ENCODE peak calls at places on chromosome 7, in four cellular contexts. I is activated CD8-positive, alpha-beta T cell treated with anti-CD3 and anti-CD28 coated beads for 36 hours; M is pancreas; R is H9. T is an unnamed sample.

GRCh38 chr7:140200102-140200989 is 23.6 kb upstream of the KDM7A start:
- DNase-seq in M (no peak), R (no peak), I (no peak), T (no peak)

GRCh38 chr7:27190284-27190748 is 5.3 kb upstream of the HOXA11 start:
- DNase-seq in M (no peak), I (no peak), R (no peak), T (no peak)

GRCh38 chr7:27346531-27347260 is 104.1 kb downstream of the EVX1 start:
- DNase-seq in M (peak; percentile 53), R (peak; percentile 36), I (no peak), T (no peak)

GRCh38 chr7:147406521-147407115 is 1183.9 kb upstream of the C7orf33 start:
- DNase-seq in M (no peak), I (no peak), R (no peak), T (no peak)

GRCh38 chr7:131106681-131107342 is 220.9 kb upstream of the MKLN1 start:
- DNase-seq in R (peak; percentile 44), M (peak; percentile 66), I (peak; percentile 66), T (no peak)

GRCh38 chr7:4694653-4695335 is 12.7 kb downstream of the FOXK1 start:
- DNase-seq in I (no peak), R (no peak), M (no peak), T (no peak)

GRCh38 chr7:142828101-142828500 is 26.8 kb upstream of the EPHB6 start:
- DNase-seq in R (no peak), I (no peak), M (no peak), T (no peak)

GRCh38 chr7:373818-374705 is 84.1 kb downstream of the FOXL3 start:
- DNase-seq in R (no peak), M (peak; percentile 52), I (peak; percentile 0), T (no peak)

GRCh38 chr7:17680026-17680425 is 260.3 kb downstream of the SNX13 start:
- DNase-seq in R (no peak), M (no peak), I (no peak), T (no peak)

GRCh38 chr7:131721660-131722059 is 165.2 kb upstream of the PODXL start:
- DNase-seq in R (no peak), M (no peak), I (no peak), T (no peak)

GRCh38 chr7:106111671-106112117 is 418 bp downstream of the SYPL1 start:
- DNase-seq in M (peak; percentile 80), I (peak; percentile 38), R (no peak), T (peak; percentile 68)

GRCh38 chr7:37643876-37644275 is 39.7 kb upstream of the GPR141 start:
- DNase-seq in M (no peak), I (no peak), R (peak; percentile 82), T (no peak)

GRCh38 chr7:7236041-7236440 is 53.7 kb downstream of the C1GALT1 start:
- DNase-seq in M (no peak), R (no peak), I (no peak), T (no peak)

GRCh38 chr7:152145853-152146466 is 120.5 kb downstream of the GALNT11 start:
- DNase-seq in M (no peak), R (no peak), I (peak; percentile 54), T (no peak)

GRCh38 chr7:2939193-2939885 is 95.2 kb upstream of the GNA12 start:
- DNase-seq in R (peak; percentile 24), M (no peak), I (no peak), T (no peak)

GRCh38 chr7:12888727-12889126 is 201.3 kb downstream of the ARL4A start:
- DNase-seq in I (no peak), M (no peak), R (no peak), T (no peak)

GRCh38 chr7:1093506-1093850 is 5.6 kb downstream of the GPER1 start:
- DNase-seq in R (no peak), I (no peak), M (no peak), T (no peak)

GRCh38 chr7:142992427-142992826 is 30.3 kb upstream of the KEL start:
- DNase-seq in I (no peak), R (no peak), M (no peak), T (no peak)

GRCh38 chr7:31991846-31992245 is 78.4 kb downstream of the PDE1C start:
- DNase-seq in R (no peak), I (no peak), M (no peak), T (no peak)

GRCh38 chr7:104161244-104161643 is 46.6 kb downstream of the ORC5 start:
- DNase-seq in R (no peak), I (no peak), M (no peak), T (no peak)

GRCh38 chr7:152894295-152895170 is 135.0 kb downstream of the ACTR3B start:
- DNase-seq in I (peak; percentile 27), R (peak; percentile 66), M (no peak), T (peak; percentile 88)

GRCh38 chr7:131972251-131972650 is 415.8 kb upstream of the PODXL start:
- DNase-seq in M (no peak), R (no peak), I (no peak), T (no peak)

GRCh38 chr7:79398145-79398749 is 55.2 kb downstream of the MAGI2 start:
- DNase-seq in I (no peak), M (no peak), R (no peak), T (no peak)

GRCh38 chr7:37504791-37505190 is 56.1 kb upstream of the ELMO1 start:
- DNase-seq in M (no peak), R (no peak), I (no peak), T (no peak)

GRCh38 chr7:150325901-150326300 is 2.6 kb upstream of the ACTR3C start:
- DNase-seq in M (no peak), R (no peak), I (no peak), T (no peak)

GRCh38 chr7:151382079-151382885 is 27.6 kb downstream of the WDR86 start:
- DNase-seq in R (peak; percentile 34), M (no peak), I (peak; percentile 44), T (no peak)

GRCh38 chr7:2553108-2553507 is 2.2 kb downstream of the BRAT1 start:
- DNase-seq in M (no peak), R (no peak), I (no peak), T (no peak)

GRCh38 chr7:128027485-128027980 is 3.7 kb downstream of the LRRC4 start:
- DNase-seq in R (no peak), I (no peak), M (no peak), T (no peak)

GRCh38 chr7:44327981-44328380 is 2.6 kb upstream of the CAMK2B start:
- DNase-seq in I (no peak), R (no peak), M (no peak), T (no peak)

GRCh38 chr7:46707973-46708372 is 786.9 kb upstream of the IGFBP3 start:
- DNase-seq in I (no peak), R (no peak), M (no peak), T (no peak)

DNA sequence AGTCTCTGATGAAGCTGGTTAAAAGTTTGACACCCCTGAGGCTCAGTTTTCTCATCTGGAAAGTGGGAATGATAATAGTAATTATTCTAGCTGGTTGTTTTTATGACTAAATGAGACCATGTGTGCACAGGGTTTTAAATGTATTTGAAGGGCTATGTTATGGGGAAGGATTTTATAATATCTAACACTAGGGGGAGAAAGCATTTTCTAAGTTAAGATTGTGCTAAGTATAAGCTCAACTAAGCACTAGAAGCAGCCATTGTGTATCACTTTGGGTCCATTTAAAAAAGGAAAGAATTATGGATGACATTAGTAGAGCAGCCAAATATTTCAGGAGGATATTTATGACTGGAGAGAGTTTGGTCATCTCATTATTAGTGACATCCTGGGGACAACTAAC is 49.5 kb upstream of the CREB5 start:
- DNase-seq in I (no peak), M (no peak), R (no peak), T (no peak)
- TF ChIP-seq CTCF in I (peak; percentile 13), M (no peak), R (peak; percentile 51), T (no peak)

DNA sequence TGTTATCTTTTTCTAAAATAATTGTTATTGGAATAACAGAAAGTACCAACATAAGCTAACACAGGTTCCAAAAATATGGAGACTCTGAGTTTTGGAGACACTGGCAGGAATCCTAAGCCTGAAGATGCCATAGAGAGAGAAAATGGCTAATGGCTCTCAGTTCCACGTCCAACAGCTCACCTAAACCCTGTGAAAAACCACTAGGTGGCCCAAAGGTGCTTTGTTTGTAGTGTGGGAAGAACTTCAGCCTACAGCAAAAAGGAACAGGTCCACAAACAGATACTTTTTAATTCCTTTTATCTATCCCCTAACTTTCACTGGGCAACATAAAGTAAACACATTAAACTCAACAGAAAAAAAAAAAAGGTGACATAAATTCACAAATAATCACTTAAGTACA is 272.3 kb downstream of the SEMA3D start:
- DNase-seq in R (no peak), I (no peak), M (no peak), T (no peak)
- TF ChIP-seq CTCF in R (peak; percentile 51), I (no peak), M (no peak), T (no peak)

GRCh38 chr7:5703572-5704533 is 77.6 kb downstream of the RNF216 start:
- DNase-seq in M (no peak), I (peak; percentile 46), R (no peak), T (no peak)
- TF ChIP-seq CTCF in M (no peak), I (no peak), R (no peak), T (no peak)

GRCh38 chr7:116241296-116241695 is 31.0 kb downstream of the TES start:
- DNase-seq in I (no peak), R (no peak), M (no peak), T (no peak)
- TF ChIP-seq CTCF in I (no peak), R (no peak), M (no peak), T (no peak)

DNA sequence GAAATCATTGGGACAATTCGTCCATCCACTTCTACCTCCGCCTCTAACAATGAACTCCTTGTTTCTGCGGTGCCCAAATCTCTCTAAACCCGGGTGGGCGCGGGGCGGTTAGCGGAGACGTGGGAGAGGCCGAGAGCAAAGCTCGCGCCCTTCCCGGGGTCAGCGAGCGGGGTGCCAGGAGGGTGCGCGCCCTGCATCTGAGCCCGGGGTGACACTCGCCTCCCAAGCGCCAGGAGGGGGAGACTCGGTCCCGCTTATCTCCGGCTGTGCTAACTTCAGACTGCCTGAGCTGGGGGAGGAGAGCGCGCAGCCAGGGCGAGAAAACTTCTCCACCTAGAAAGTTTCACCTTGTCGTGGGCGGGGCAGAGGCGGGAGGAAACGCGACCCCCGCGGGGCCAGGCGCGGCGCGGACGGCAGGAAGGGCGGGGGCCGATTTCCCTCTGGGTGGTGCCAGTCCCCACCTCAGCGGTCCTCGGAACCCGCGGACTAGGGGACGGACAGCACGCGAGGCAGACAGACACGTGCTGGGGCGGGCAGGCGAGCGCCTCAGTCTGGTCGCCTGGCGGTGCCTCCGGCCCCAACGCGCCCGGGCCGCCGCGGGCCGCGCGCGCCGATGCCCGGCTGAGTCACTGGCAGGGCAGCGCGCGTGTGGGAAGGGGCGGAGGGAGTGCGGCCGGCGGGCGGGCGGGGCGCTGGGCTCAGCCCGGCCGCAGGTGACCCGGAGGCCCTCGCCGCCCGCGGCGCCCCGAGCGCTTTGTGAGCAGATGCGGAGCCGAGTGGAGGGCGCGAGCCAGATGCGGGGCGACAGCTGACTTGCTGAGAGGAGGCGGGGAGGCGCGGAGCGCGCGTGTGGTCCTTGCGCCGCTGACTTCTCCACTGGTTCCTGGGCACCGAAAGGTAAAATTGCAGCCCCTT is at the start of gene MET:
- DNase-seq in R (peak; percentile 74), M (peak; percentile 89), I (peak; percentile 74), T (peak; percentile 80)
- TF ChIP-seq CTCF in R (peak; percentile 61), M (peak; percentile 42), I (no peak), T (peak; percentile 38)

T was measured in GM13976.